ENCODE peak calls at places on chromosomes 13 and 19, in eight cellular contexts. I, X, E, P, L, D, K and T are unnamed samples.

GRCh38 chr19:3340340-3340739 is 26.0 kb upstream of the NFIC start:
- DNase-seq in D (no peak), I (no peak), P (no peak), L (no peak), K (no peak), X (no peak), E (no peak), T (no peak)

GRCh38 chr13:30307194-30307965 is at the start of gene KATNAL1:
- DNase-seq in E (peak), X (peak), P (peak), L (peak), K (peak), I (peak), D (peak), T (peak)

GRCh38 chr13:75876371-75877050 is 240.4 kb downstream of the LMO7 start:
- DNase-seq in E (no peak), P (peak), D (peak), K (peak), L (no peak), I (peak), X (peak), T (peak)

GRCh38 chr13:91369432-91369831 is 21.9 kb downstream of the MIR17HG start:
- DNase-seq in K (no peak), X (peak), P (no peak), E (no peak), L (no peak), I (no peak), D (no peak), T (no peak)

GRCh38 chr19:4140237-4140711 is 13.2 kb upstream of the CREB3L3 start:
- DNase-seq in I (no peak), D (peak), K (peak), E (peak), X (peak), L (no peak), P (no peak), T (peak)

GRCh38 chr19:35757749-35758608 is at the start of gene PROSER3:
- DNase-seq in D (peak), I (peak), X (peak), E (peak), K (peak), L (peak), P (peak), T (peak)

GRCh38 chr13:20090349-20090748 is 70.5 kb downstream of the GJA3 start:
- DNase-seq in E (no peak), K (no peak), L (no peak), X (peak), D (no peak), I (no peak), P (no peak), T (no peak)

GRCh38 chr13:29925457-29925856 is 75.0 kb upstream of the UBL3 start:
- DNase-seq in I (peak), K (no peak), P (no peak), E (no peak), X (peak), D (peak), L (peak), T (no peak)

GRCh38 chr19:14181906-14182305 is 24.1 kb downstream of the ADGRL1 start:
- DNase-seq in E (no peak), P (no peak), X (no peak), K (no peak), L (no peak), I (no peak), D (no peak), T (no peak)

GRCh38 chr19:41439441-41440222 is at the start of gene DMAC2:
- DNase-seq in I (peak), P (peak), K (peak), X (peak), D (peak), L (peak), E (peak), T (peak)
- TF ChIP-seq CTCF in I (peak), P (peak), K (peak), X (peak), D (peak), L (no peak), E (peak), T (no peak)

GRCh38 chr13:42453091-42453645 is 120.8 kb upstream of the TNFSF11 start:
- DNase-seq in I (no peak), X (no peak), K (no peak), E (no peak), P (no peak), L (no peak), D (no peak), T (no peak)

GRCh38 chr13:42458193-42458592 is 115.8 kb upstream of the TNFSF11 start:
- DNase-seq in P (no peak), E (no peak), L (no peak), K (no peak), D (no peak), X (no peak), I (no peak), T (no peak)

GRCh38 chr13:42454749-42455148 is 119.2 kb upstream of the TNFSF11 start:
- DNase-seq in L (no peak), X (no peak), E (no peak), P (no peak), D (no peak), K (no peak), I (no peak), T (no peak)
- TF ChIP-seq CTCF in L (no peak), X (no peak), E (no peak), P (no peak), D (no peak), K (no peak), I (no peak), T (no peak)

GRCh38 chr19:6996810-6997209 is 24.4 kb downstream of the MBD3L2B start:
- DNase-seq in K (no peak), X (no peak), E (no peak), L (no peak), I (no peak), P (no peak), D (no peak), T (no peak)
- TF ChIP-seq CTCF in K (no peak), X (no peak), E (no peak), L (no peak), I (no peak), P (no peak), D (no peak), T (no peak)

GRCh38 chr13:79405831-79406596 is at the start of gene RBM26:
- DNase-seq in X (peak), L (peak), K (peak), P (peak), D (peak), E (peak), I (peak), T (peak)
- TF ChIP-seq CTCF in X (no peak), L (no peak), K (no peak), P (no peak), D (no peak), E (no peak), I (peak), T (no peak)

DNA sequence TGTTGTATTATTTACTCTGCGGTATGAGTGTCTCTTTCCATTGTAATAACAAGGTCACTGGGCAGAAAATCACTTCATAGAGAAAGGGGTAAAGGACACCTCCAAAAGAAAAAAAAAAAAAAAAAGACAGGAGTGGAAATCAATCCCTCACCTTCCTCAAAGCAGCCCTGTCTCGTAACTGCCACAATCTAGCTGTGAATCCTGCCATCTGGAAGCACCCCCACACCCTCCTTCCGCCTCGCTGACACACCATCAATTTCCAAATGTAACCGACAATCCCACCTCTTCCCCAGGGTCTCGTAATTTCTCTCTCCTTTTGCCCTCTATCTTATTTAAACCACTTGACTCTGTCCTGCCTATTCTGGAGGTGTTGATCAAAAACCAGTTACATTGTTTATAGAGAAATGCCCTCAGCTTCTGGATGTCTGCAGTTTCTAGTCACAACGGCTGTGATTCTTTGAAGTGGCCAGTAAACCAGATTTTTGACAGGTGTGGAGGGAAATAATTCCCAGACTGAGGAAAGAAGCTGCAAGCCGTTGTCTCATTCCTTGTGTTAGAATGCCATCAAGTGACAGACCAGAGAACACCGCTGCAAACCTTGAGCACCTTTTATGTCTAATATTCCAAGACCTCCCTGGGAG is 9.1 kb upstream of the POP4 start:
- DNase-seq in I (no peak), P (no peak), E (no peak), L (no peak), D (peak), K (peak), X (peak), T (peak)
- TF ChIP-seq CTCF in I (no peak), P (peak), E (no peak), L (no peak), D (no peak), K (peak), X (peak), T (no peak)

DNA sequence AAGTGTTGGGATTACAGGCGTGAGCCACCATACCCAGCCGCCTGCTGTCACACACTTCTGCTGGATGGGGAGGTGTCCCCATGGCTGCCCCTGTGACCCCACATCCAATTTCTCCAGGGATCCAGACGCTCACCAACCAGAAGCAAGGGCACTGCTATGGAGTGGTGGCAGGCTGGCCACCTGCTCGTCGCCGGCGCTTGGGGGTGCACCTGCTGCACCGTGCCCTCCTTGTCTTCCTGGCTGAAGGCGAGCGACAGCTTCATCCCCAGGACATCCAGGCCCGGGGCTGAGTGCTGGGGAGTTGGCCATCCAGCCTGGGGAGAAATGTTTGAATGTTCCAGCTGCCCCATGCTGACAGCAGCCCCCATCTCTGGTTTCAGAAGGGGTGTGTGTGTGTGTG is 4.6 kb downstream of the ANKLE1 start:
- DNase-seq in X (no peak), L (no peak), K (no peak), I (no peak), P (no peak), E (no peak), D (no peak), T (no peak)
- TF ChIP-seq CTCF in X (no peak), L (no peak), K (no peak), I (no peak), P (no peak), E (no peak), D (no peak), T (no peak)